ENCODE peak calls at places on chromosomes 13 and 19, in ten cellular contexts. One of them, this sample, is unnamed.

GRCh38 chr19:47824396-47824795 is 2.7 kb downstream of the CRX start:
- DNase-seq in ovary: no peak
- DNase-seq in transverse colon: no peak
- DNase-seq in K562: no peak
- DNase-seq in tibial nerve: no peak
- DNase-seq in A549: no peak
- DNase-seq in SK-N-SH: no peak
- DNase-seq in sigmoid colon: no peak
- DNase-seq in H1: peak
- DNase-seq in GM12878: no peak
- DNase-seq in this sample: no peak

GRCh38 chr13:42753697-42754096 is 27.7 kb upstream of the FAM216B start:
- DNase-seq in ovary: no peak
- DNase-seq in transverse colon: no peak
- DNase-seq in K562: no peak
- DNase-seq in tibial nerve: peak
- DNase-seq in A549: no peak
- DNase-seq in SK-N-SH: no peak
- DNase-seq in sigmoid colon: no peak
- DNase-seq in H1: no peak
- DNase-seq in GM12878: no peak
- DNase-seq in this sample: no peak

GRCh38 chr13:22112956-22113750 is 442.3 kb downstream of the FGF9 start:
- DNase-seq in ovary: no peak
- DNase-seq in transverse colon: no peak
- DNase-seq in K562: no peak
- DNase-seq in tibial nerve: no peak
- DNase-seq in A549: no peak
- DNase-seq in SK-N-SH: no peak
- DNase-seq in sigmoid colon: no peak
- DNase-seq in H1: no peak
- DNase-seq in GM12878: no peak
- DNase-seq in this sample: no peak

GRCh38 chr13:20274466-20274865 is 42.3 kb upstream of the GJB6 start:
- DNase-seq in ovary: no peak
- DNase-seq in transverse colon: no peak
- DNase-seq in K562: no peak
- DNase-seq in tibial nerve: no peak
- DNase-seq in A549: no peak
- DNase-seq in SK-N-SH: no peak
- DNase-seq in sigmoid colon: no peak
- DNase-seq in H1: no peak
- DNase-seq in GM12878: no peak
- DNase-seq in this sample: no peak

GRCh38 chr13:60080871-60081270 is 82.9 kb downstream of the DIAPH3 start:
- DNase-seq in ovary: no peak
- DNase-seq in transverse colon: no peak
- DNase-seq in K562: no peak
- DNase-seq in tibial nerve: no peak
- DNase-seq in A549: no peak
- DNase-seq in SK-N-SH: no peak
- DNase-seq in sigmoid colon: no peak
- DNase-seq in H1: no peak
- DNase-seq in GM12878: no peak
- DNase-seq in this sample: no peak

GRCh38 chr13:32811297-32811800 is 204.9 kb upstream of the KL start:
- DNase-seq in ovary: no peak
- DNase-seq in transverse colon: peak
- DNase-seq in K562: no peak
- DNase-seq in tibial nerve: no peak
- DNase-seq in A549: no peak
- DNase-seq in SK-N-SH: no peak
- DNase-seq in sigmoid colon: no peak
- DNase-seq in H1: no peak
- DNase-seq in GM12878: peak
- DNase-seq in this sample: no peak

GRCh38 chr19:57934820-57935665 is at the start of gene ZNF418:
- DNase-seq in ovary: peak
- DNase-seq in transverse colon: peak
- DNase-seq in K562: peak
- DNase-seq in tibial nerve: peak
- DNase-seq in A549: peak
- DNase-seq in SK-N-SH: no peak
- DNase-seq in sigmoid colon: peak
- DNase-seq in H1: peak
- DNase-seq in GM12878: peak
- DNase-seq in this sample: no peak

GRCh38 chr13:99416411-99417121 is 84.7 kb upstream of the TM9SF2 start:
- DNase-seq in ovary: no peak
- DNase-seq in transverse colon: no peak
- DNase-seq in K562: no peak
- DNase-seq in tibial nerve: no peak
- DNase-seq in A549: no peak
- DNase-seq in SK-N-SH: no peak
- DNase-seq in sigmoid colon: no peak
- DNase-seq in H1: no peak
- DNase-seq in GM12878: no peak
- DNase-seq in this sample: peak

GRCh38 chr13:70237131-70237530 is 128.9 kb upstream of the KLHL1 start:
- DNase-seq in ovary: no peak
- DNase-seq in transverse colon: no peak
- DNase-seq in K562: no peak
- DNase-seq in tibial nerve: no peak
- DNase-seq in A549: no peak
- DNase-seq in SK-N-SH: no peak
- DNase-seq in sigmoid colon: no peak
- DNase-seq in H1: no peak
- DNase-seq in GM12878: no peak
- DNase-seq in this sample: no peak

GRCh38 chr19:46155237-46155636 is 7.2 kb downstream of the IGFL2 start:
- DNase-seq in ovary: no peak
- DNase-seq in transverse colon: no peak
- DNase-seq in K562: no peak
- DNase-seq in tibial nerve: no peak
- DNase-seq in A549: no peak
- DNase-seq in SK-N-SH: no peak
- DNase-seq in sigmoid colon: no peak
- DNase-seq in H1: no peak
- DNase-seq in GM12878: no peak
- DNase-seq in this sample: no peak

GRCh38 chr19:52566588-52566987 is 3.5 kb upstream of the ZNF701 start:
- DNase-seq in ovary: no peak
- DNase-seq in transverse colon: no peak
- DNase-seq in K562: peak
- DNase-seq in tibial nerve: no peak
- DNase-seq in A549: peak
- DNase-seq in SK-N-SH: no peak
- DNase-seq in sigmoid colon: no peak
- DNase-seq in H1: no peak
- DNase-seq in GM12878: no peak
- DNase-seq in this sample: no peak

GRCh38 chr19:52566121-52566520 is 4.0 kb upstream of the ZNF701 start:
- DNase-seq in ovary: no peak
- DNase-seq in transverse colon: no peak
- DNase-seq in K562: no peak
- DNase-seq in tibial nerve: no peak
- DNase-seq in A549: no peak
- DNase-seq in SK-N-SH: no peak
- DNase-seq in sigmoid colon: no peak
- DNase-seq in H1: no peak
- DNase-seq in GM12878: no peak
- DNase-seq in this sample: no peak

GRCh38 chr19:52567921-52568320 is 2.2 kb upstream of the ZNF701 start:
- DNase-seq in ovary: no peak
- DNase-seq in transverse colon: no peak
- DNase-seq in K562: no peak
- DNase-seq in tibial nerve: no peak
- DNase-seq in A549: no peak
- DNase-seq in SK-N-SH: no peak
- DNase-seq in sigmoid colon: no peak
- DNase-seq in H1: no peak
- DNase-seq in GM12878: no peak
- DNase-seq in this sample: no peak

GRCh38 chr19:52570005-52570861 is at the start of gene ZNF701:
- DNase-seq in ovary: peak
- DNase-seq in transverse colon: peak
- DNase-seq in K562: peak
- DNase-seq in tibial nerve: peak
- DNase-seq in A549: peak
- DNase-seq in SK-N-SH: peak
- DNase-seq in sigmoid colon: peak
- DNase-seq in H1: peak
- DNase-seq in GM12878: peak
- DNase-seq in this sample: peak
- TF ChIP-seq CTCF in ovary: no peak
- TF ChIP-seq CTCF in transverse colon: peak
- TF ChIP-seq CTCF in K562: peak
- TF ChIP-seq CTCF in tibial nerve: peak
- TF ChIP-seq CTCF in A549: no peak
- TF ChIP-seq CTCF in SK-N-SH: peak
- TF ChIP-seq CTCF in sigmoid colon: peak
- TF ChIP-seq CTCF in H1: no peak
- TF ChIP-seq CTCF in GM12878: no peak
- TF ChIP-seq CTCF in this sample: no peak

GRCh38 chr19:43425567-43426392 is 11.1 kb downstream of the TEX101 start:
- DNase-seq in ovary: no peak
- DNase-seq in transverse colon: peak
- DNase-seq in K562: peak
- DNase-seq in tibial nerve: no peak
- DNase-seq in A549: peak
- DNase-seq in SK-N-SH: no peak
- DNase-seq in sigmoid colon: peak
- DNase-seq in H1: no peak
- DNase-seq in GM12878: no peak
- DNase-seq in this sample: no peak
- TF ChIP-seq EP300 in ovary: no peak
- TF ChIP-seq EP300 in transverse colon: no peak
- TF ChIP-seq EP300 in K562: no peak
- TF ChIP-seq EP300 in tibial nerve: no peak
- TF ChIP-seq EP300 in A549: no peak
- TF ChIP-seq EP300 in SK-N-SH: no peak
- TF ChIP-seq EP300 in sigmoid colon: no peak
- TF ChIP-seq EP300 in H1: no peak
- TF ChIP-seq EP300 in GM12878: no peak
- TF ChIP-seq EP300 in this sample: no peak

GRCh38 chr13:74133657-74134201 is 475 bp downstream of the KLF12 start:
- DNase-seq in ovary: peak
- DNase-seq in transverse colon: peak
- DNase-seq in K562: peak
- DNase-seq in tibial nerve: peak
- DNase-seq in A549: peak
- DNase-seq in SK-N-SH: peak
- DNase-seq in sigmoid colon: peak
- DNase-seq in H1: peak
- DNase-seq in GM12878: peak
- DNase-seq in this sample: peak

GRCh38 chr13:74135306-74136088 is 1.3 kb upstream of the KLF12 start:
- DNase-seq in ovary: peak
- DNase-seq in transverse colon: peak
- DNase-seq in K562: peak
- DNase-seq in tibial nerve: peak
- DNase-seq in A549: peak
- DNase-seq in SK-N-SH: peak
- DNase-seq in sigmoid colon: peak
- DNase-seq in H1: no peak
- DNase-seq in GM12878: peak
- DNase-seq in this sample: peak

GRCh38 chr13:74134226-74134776 is at the start of gene KLF12:
- DNase-seq in ovary: peak
- DNase-seq in transverse colon: peak
- DNase-seq in K562: peak
- DNase-seq in tibial nerve: peak
- DNase-seq in A549: peak
- DNase-seq in SK-N-SH: peak
- DNase-seq in sigmoid colon: peak
- DNase-seq in H1: peak
- DNase-seq in GM12878: peak
- DNase-seq in this sample: peak

GRCh38 chr13:74136089-74136658 is 2.0 kb upstream of the KLF12 start:
- DNase-seq in ovary: peak
- DNase-seq in transverse colon: peak
- DNase-seq in K562: no peak
- DNase-seq in tibial nerve: peak
- DNase-seq in A549: peak
- DNase-seq in SK-N-SH: peak
- DNase-seq in sigmoid colon: peak
- DNase-seq in H1: no peak
- DNase-seq in GM12878: no peak
- DNase-seq in this sample: peak

DNA sequence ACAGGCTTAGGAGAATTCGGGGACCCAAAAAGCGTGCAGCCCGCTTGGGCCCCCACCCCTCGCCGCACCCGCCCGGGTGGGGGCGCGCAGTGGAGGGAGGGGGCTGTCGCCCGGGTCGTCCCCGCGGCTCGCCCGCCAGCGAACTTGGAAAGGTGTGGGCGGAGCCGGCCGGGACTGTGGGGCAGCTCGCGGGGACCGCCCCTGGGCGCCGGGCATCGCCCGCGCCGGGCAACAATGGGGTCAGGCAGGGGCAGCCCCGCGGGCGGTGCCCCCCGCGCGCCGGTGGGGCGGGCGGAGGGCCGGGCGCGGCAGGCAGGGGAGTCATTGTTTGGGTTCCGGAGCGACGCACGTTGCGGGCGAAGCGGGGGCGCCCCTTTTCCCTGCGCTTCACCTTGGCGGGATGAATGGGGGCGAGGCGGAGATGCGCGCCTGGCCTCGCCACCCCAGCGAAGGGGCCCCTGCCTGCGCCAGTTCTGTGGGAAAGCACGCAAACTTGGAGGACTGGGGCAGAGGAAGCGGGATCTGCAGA is 637 bp upstream of the KLF12 start:
- DNase-seq in ovary: peak
- DNase-seq in transverse colon: peak
- DNase-seq in K562: no peak
- DNase-seq in tibial nerve: no peak
- DNase-seq in A549: peak
- DNase-seq in SK-N-SH: peak
- DNase-seq in sigmoid colon: peak
- DNase-seq in H1: no peak
- DNase-seq in GM12878: no peak
- DNase-seq in this sample: peak
- TF ChIP-seq CTCF in ovary: no peak
- TF ChIP-seq CTCF in transverse colon: no peak
- TF ChIP-seq CTCF in K562: no peak
- TF ChIP-seq CTCF in tibial nerve: no peak
- TF ChIP-seq CTCF in A549: no peak
- TF ChIP-seq CTCF in SK-N-SH: no peak
- TF ChIP-seq CTCF in sigmoid colon: no peak
- TF ChIP-seq CTCF in H1: no peak
- TF ChIP-seq CTCF in GM12878: no peak
- TF ChIP-seq CTCF in this sample: no peak

DNA sequence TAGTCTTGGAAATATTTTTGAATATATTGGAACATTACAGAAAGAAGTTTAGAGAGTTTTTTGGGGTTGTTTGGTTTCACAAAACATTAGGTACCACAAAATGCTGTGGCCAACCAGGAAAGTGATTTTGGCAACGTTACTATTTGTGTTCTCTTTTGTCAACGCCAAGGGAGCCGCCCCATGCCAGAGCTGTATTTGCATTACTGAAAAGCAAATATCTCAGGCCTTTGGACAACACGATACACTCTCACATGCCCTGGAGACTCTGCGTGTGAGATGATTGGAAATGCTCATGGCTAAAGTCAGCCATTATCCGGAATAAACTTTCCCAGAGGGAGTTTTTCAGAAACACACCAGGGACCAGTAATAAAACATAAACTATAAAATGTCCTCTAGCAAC is 324.6 kb downstream of the SHISA2 start:
- DNase-seq in ovary: no peak
- DNase-seq in transverse colon: peak
- DNase-seq in K562: no peak
- DNase-seq in tibial nerve: no peak
- DNase-seq in A549: no peak
- DNase-seq in SK-N-SH: no peak
- DNase-seq in sigmoid colon: no peak
- DNase-seq in H1: no peak
- DNase-seq in GM12878: no peak
- DNase-seq in this sample: no peak
- TF ChIP-seq EP300 in ovary: no peak
- TF ChIP-seq EP300 in transverse colon: no peak
- TF ChIP-seq EP300 in K562: no peak
- TF ChIP-seq EP300 in tibial nerve: no peak
- TF ChIP-seq EP300 in A549: no peak
- TF ChIP-seq EP300 in SK-N-SH: no peak
- TF ChIP-seq EP300 in sigmoid colon: no peak
- TF ChIP-seq EP300 in H1: no peak
- TF ChIP-seq EP300 in GM12878: no peak
- TF ChIP-seq EP300 in this sample: no peak

This sample was measured in suprapubic skin.